ENCODE peak calls at places on chromosomes 11 and 22, in ten cellular contexts. One of them, this sample, is unnamed.

GRCh38 chr11:32374261-32374711 is 61.1 kb downstream of the WT1 start:
- DNase-seq in fibroblast of lung: no peak
- DNase-seq in stomach: no peak
- DNase-seq in GM23248: peak; percentile 39
- DNase-seq in A549: peak; percentile 66
- DNase-seq in CD4-positive, alpha-beta memory T cell: peak; percentile 4
- DNase-seq in aorta: no peak
- DNase-seq in heart left ventricle: no peak
- DNase-seq in neural progenitor cell: peak; percentile 67
- DNase-seq in hepatocyte: peak; percentile 44
- DNase-seq in this sample: no peak

GRCh38 chr11:10550503-10550902 is 9.5 kb upstream of the RNF141 start:
- DNase-seq in stomach: no peak
- DNase-seq in CD4-positive, alpha-beta memory T cell: no peak
- DNase-seq in heart left ventricle: no peak
- DNase-seq in fibroblast of lung: peak; percentile 73
- DNase-seq in A549: peak; percentile 13
- DNase-seq in hepatocyte: no peak
- DNase-seq in neural progenitor cell: no peak
- DNase-seq in GM23248: peak; percentile 86
- DNase-seq in aorta: no peak
- DNase-seq in this sample: no peak

GRCh38 chr22:25747245-25747944 is 5.4 kb downstream of the MYO18B start:
- DNase-seq in aorta: peak; percentile 94
- DNase-seq in fibroblast of lung: peak; percentile 99
- DNase-seq in A549: peak; percentile 87
- DNase-seq in hepatocyte: peak; percentile 64
- DNase-seq in CD4-positive, alpha-beta memory T cell: no peak
- DNase-seq in heart left ventricle: no peak
- DNase-seq in neural progenitor cell: no peak
- DNase-seq in stomach: peak; percentile 74
- DNase-seq in GM23248: peak; percentile 97
- DNase-seq in this sample: peak; percentile 93

GRCh38 chr11:47387944-47388696 is 9.8 kb upstream of the SPI1 start:
- DNase-seq in CD4-positive, alpha-beta memory T cell: no peak
- DNase-seq in aorta: no peak
- DNase-seq in A549: no peak
- DNase-seq in hepatocyte: no peak
- DNase-seq in heart left ventricle: no peak
- DNase-seq in GM23248: no peak
- DNase-seq in neural progenitor cell: no peak
- DNase-seq in stomach: no peak
- DNase-seq in fibroblast of lung: no peak
- DNase-seq in this sample: no peak

GRCh38 chr11:119849872-119850271 is 120.9 kb upstream of the NECTIN1 start:
- DNase-seq in aorta: no peak
- DNase-seq in A549: no peak
- DNase-seq in GM23248: no peak
- DNase-seq in heart left ventricle: no peak
- DNase-seq in hepatocyte: no peak
- DNase-seq in CD4-positive, alpha-beta memory T cell: no peak
- DNase-seq in stomach: no peak
- DNase-seq in neural progenitor cell: no peak
- DNase-seq in fibroblast of lung: no peak
- DNase-seq in this sample: no peak

GRCh38 chr22:50148991-50149721 is 21.4 kb upstream of the PANX2 start:
- DNase-seq in hepatocyte: peak; percentile 77
- DNase-seq in CD4-positive, alpha-beta memory T cell: peak; percentile 76
- DNase-seq in heart left ventricle: peak; percentile 45
- DNase-seq in neural progenitor cell: peak; percentile 78
- DNase-seq in A549: peak; percentile 67
- DNase-seq in aorta: no peak
- DNase-seq in stomach: peak; percentile 78
- DNase-seq in GM23248: peak; percentile 28
- DNase-seq in fibroblast of lung: peak; percentile 44
- DNase-seq in this sample: no peak

GRCh38 chr11:64268687-64269379 is 15.6 kb downstream of the BAD start:
- DNase-seq in stomach: peak; percentile 69
- DNase-seq in heart left ventricle: peak; percentile 68
- DNase-seq in hepatocyte: peak; percentile 71
- DNase-seq in fibroblast of lung: peak; percentile 68
- DNase-seq in GM23248: peak; percentile 75
- DNase-seq in A549: peak; percentile 76
- DNase-seq in CD4-positive, alpha-beta memory T cell: no peak
- DNase-seq in aorta: peak; percentile 88
- DNase-seq in neural progenitor cell: peak; percentile 43
- DNase-seq in this sample: peak; percentile 62

GRCh38 chr22:25078591-25078990 is 121.1 kb upstream of the CRYBB3 start:
- DNase-seq in fibroblast of lung: peak; percentile 45
- DNase-seq in stomach: no peak
- DNase-seq in heart left ventricle: no peak
- DNase-seq in hepatocyte: no peak
- DNase-seq in A549: no peak
- DNase-seq in GM23248: no peak
- DNase-seq in neural progenitor cell: no peak
- DNase-seq in CD4-positive, alpha-beta memory T cell: no peak
- DNase-seq in aorta: no peak
- DNase-seq in this sample: peak; percentile 83

GRCh38 chr11:34509336-34509902 is 4.2 kb downstream of the ELF5 start:
- DNase-seq in fibroblast of lung: no peak
- DNase-seq in CD4-positive, alpha-beta memory T cell: no peak
- DNase-seq in GM23248: no peak
- DNase-seq in hepatocyte: no peak
- DNase-seq in stomach: no peak
- DNase-seq in aorta: no peak
- DNase-seq in A549: no peak
- DNase-seq in heart left ventricle: no peak
- DNase-seq in neural progenitor cell: no peak
- DNase-seq in this sample: no peak

GRCh38 chr11:61509058-61510029 is 795 bp downstream of the LRRC10B start:
- DNase-seq in A549: peak; percentile 90
- DNase-seq in heart left ventricle: peak; percentile 60
- DNase-seq in stomach: peak; percentile 77
- DNase-seq in hepatocyte: peak; percentile 93
- DNase-seq in neural progenitor cell: peak; percentile 97
- DNase-seq in fibroblast of lung: peak; percentile 73
- DNase-seq in aorta: peak; percentile 87
- DNase-seq in GM23248: peak; percentile 85
- DNase-seq in CD4-positive, alpha-beta memory T cell: peak; percentile 45
- DNase-seq in this sample: peak; percentile 81

GRCh38 chr11:121722431-121723256 is 269.9 kb upstream of the SORL1-AS1 start:
- DNase-seq in GM23248: peak; percentile 87
- DNase-seq in CD4-positive, alpha-beta memory T cell: no peak
- DNase-seq in hepatocyte: peak; percentile 90
- DNase-seq in aorta: peak; percentile 89
- DNase-seq in fibroblast of lung: peak; percentile 96
- DNase-seq in heart left ventricle: peak; percentile 79
- DNase-seq in stomach: peak; percentile 40
- DNase-seq in neural progenitor cell: peak; percentile 82
- DNase-seq in A549: no peak
- DNase-seq in this sample: peak; percentile 96

GRCh38 chr11:130480166-130480565 is 31.7 kb downstream of the ADAMTS15 start:
- DNase-seq in heart left ventricle: no peak
- DNase-seq in stomach: no peak
- DNase-seq in A549: no peak
- DNase-seq in hepatocyte: no peak
- DNase-seq in fibroblast of lung: peak; percentile 92
- DNase-seq in aorta: no peak
- DNase-seq in GM23248: peak; percentile 50
- DNase-seq in neural progenitor cell: no peak
- DNase-seq in CD4-positive, alpha-beta memory T cell: no peak
- DNase-seq in this sample: no peak

GRCh38 chr11:9569588-9570164 is 3.8 kb upstream of the WEE1 start:
- DNase-seq in A549: no peak
- DNase-seq in neural progenitor cell: no peak
- DNase-seq in stomach: no peak
- DNase-seq in CD4-positive, alpha-beta memory T cell: no peak
- DNase-seq in aorta: no peak
- DNase-seq in fibroblast of lung: no peak
- DNase-seq in hepatocyte: no peak
- DNase-seq in heart left ventricle: no peak
- DNase-seq in GM23248: no peak
- DNase-seq in this sample: no peak

GRCh38 chr11:47332791-47333525 is 19.5 kb downstream of the MYBPC3 start:
- DNase-seq in fibroblast of lung: no peak
- DNase-seq in heart left ventricle: no peak
- DNase-seq in CD4-positive, alpha-beta memory T cell: no peak
- DNase-seq in aorta: peak; percentile 57
- DNase-seq in neural progenitor cell: peak; percentile 1
- DNase-seq in stomach: no peak
- DNase-seq in GM23248: no peak
- DNase-seq in A549: no peak
- DNase-seq in hepatocyte: no peak
- DNase-seq in this sample: no peak

GRCh38 chr22:40553014-40553579 is 83.4 kb downstream of the MRTFA start:
- DNase-seq in CD4-positive, alpha-beta memory T cell: no peak
- DNase-seq in hepatocyte: no peak
- DNase-seq in aorta: no peak
- DNase-seq in fibroblast of lung: no peak
- DNase-seq in stomach: no peak
- DNase-seq in A549: no peak
- DNase-seq in GM23248: no peak
- DNase-seq in heart left ventricle: no peak
- DNase-seq in neural progenitor cell: no peak
- DNase-seq in this sample: no peak

GRCh38 chr11:123431619-123432018 is 1.6 kb downstream of the GRAMD1B start:
- DNase-seq in neural progenitor cell: no peak
- DNase-seq in fibroblast of lung: no peak
- DNase-seq in aorta: no peak
- DNase-seq in hepatocyte: no peak
- DNase-seq in A549: no peak
- DNase-seq in GM23248: peak; percentile 21
- DNase-seq in heart left ventricle: no peak
- DNase-seq in CD4-positive, alpha-beta memory T cell: no peak
- DNase-seq in stomach: no peak
- DNase-seq in this sample: no peak
- H3K4me3 ChIP-seq in neural progenitor cell: peak overlapping the region; percentile 90
- H3K4me3 ChIP-seq in fibroblast of lung: no peak overlapping the region
- H3K4me3 ChIP-seq in aorta: no peak overlapping the region
- H3K4me3 ChIP-seq in hepatocyte: no peak overlapping the region
- H3K4me3 ChIP-seq in A549: peak overlapping the region; percentile 93
- H3K4me3 ChIP-seq in GM23248: peak overlapping the region; percentile 81
- H3K4me3 ChIP-seq in heart left ventricle: no peak overlapping the region
- H3K4me3 ChIP-seq in CD4-positive, alpha-beta memory T cell: peak overlapping the region; percentile 84
- H3K4me3 ChIP-seq in stomach: peak overlapping the region; percentile 62
- H3K4me3 ChIP-seq in this sample: no peak overlapping the region

GRCh38 chr11:45534132-45534531 is 131.3 kb downstream of the CHST1 start:
- DNase-seq in CD4-positive, alpha-beta memory T cell: no peak
- DNase-seq in fibroblast of lung: no peak
- DNase-seq in hepatocyte: no peak
- DNase-seq in heart left ventricle: no peak
- DNase-seq in A549: no peak
- DNase-seq in GM23248: no peak
- DNase-seq in aorta: no peak
- DNase-seq in stomach: no peak
- DNase-seq in neural progenitor cell: no peak
- DNase-seq in this sample: no peak
- H3K4me1 ChIP-seq in CD4-positive, alpha-beta memory T cell: no peaks in the 10 kb centered on the region
- H3K4me1 ChIP-seq in fibroblast of lung: no peaks in the 10 kb centered on the region
- H3K4me1 ChIP-seq in hepatocyte: no peaks in the 10 kb centered on the region
- H3K4me1 ChIP-seq in heart left ventricle: no peaks in the 10 kb centered on the region
- H3K4me1 ChIP-seq in A549: peaks cover 9% of the 10 kb centered on the region
- H3K4me1 ChIP-seq in GM23248: no peaks in the 10 kb centered on the region
- H3K4me1 ChIP-seq in aorta: no peaks in the 10 kb centered on the region
- H3K4me1 ChIP-seq in stomach: no peaks in the 10 kb centered on the region
- H3K4me1 ChIP-seq in neural progenitor cell: no peaks in the 10 kb centered on the region
- H3K4me1 ChIP-seq in this sample: no peaks in the 10 kb centered on the region

DNA sequence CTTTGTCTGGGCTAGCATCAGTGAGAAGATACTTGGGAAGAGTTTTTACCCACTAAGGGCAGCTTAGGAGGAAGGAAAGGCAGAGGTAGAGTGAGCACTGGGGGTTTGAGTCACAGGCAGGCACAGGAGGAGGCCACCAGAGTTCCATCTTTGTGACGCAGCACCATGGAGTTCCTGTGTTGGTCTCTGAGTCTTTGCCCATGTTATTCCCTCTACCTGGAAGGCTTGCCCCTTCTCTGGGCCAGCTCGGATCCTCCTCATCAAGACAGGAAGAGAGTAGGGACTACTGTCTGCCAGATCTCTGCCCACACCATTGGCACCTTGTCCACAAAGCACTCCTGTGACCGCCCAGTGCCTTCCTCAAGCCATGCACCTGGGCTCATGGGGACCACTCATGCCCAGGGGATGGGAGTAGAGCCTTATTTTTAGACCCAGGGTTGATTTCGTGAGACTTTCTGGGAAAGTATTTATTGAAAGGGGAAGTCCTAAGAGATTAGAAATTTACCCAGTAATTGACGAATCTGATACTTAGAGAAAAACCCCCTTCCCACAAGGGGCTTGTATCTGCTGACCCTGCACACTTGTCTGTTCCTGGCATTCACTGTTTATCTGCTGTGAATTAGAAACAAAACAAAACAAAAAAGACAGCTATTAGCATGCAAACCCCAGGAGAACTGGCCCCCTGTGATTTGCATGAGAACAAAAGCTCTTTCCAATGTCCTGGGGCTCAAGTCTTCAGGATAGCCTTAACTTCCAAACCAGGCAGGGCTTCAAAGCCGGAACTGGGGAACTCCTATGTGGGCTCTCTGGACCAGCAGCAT is 35.9 kb upstream of the MYEOV start:
- DNase-seq in aorta: peak; percentile 32
- DNase-seq in neural progenitor cell: peak; percentile 28
- DNase-seq in heart left ventricle: no peak
- DNase-seq in A549: no peak
- DNase-seq in hepatocyte: no peak
- DNase-seq in fibroblast of lung: no peak
- DNase-seq in GM23248: no peak
- DNase-seq in CD4-positive, alpha-beta memory T cell: no peak
- DNase-seq in stomach: no peak
- DNase-seq in this sample: peak; percentile 29
- H3K4me3 ChIP-seq in aorta: no peak overlapping the region
- H3K4me3 ChIP-seq in neural progenitor cell: no peak overlapping the region
- H3K4me3 ChIP-seq in heart left ventricle: no peak overlapping the region
- H3K4me3 ChIP-seq in A549: no peak overlapping the region
- H3K4me3 ChIP-seq in hepatocyte: no peak overlapping the region
- H3K4me3 ChIP-seq in fibroblast of lung: no peak overlapping the region
- H3K4me3 ChIP-seq in GM23248: no peak overlapping the region
- H3K4me3 ChIP-seq in CD4-positive, alpha-beta memory T cell: no peak overlapping the region
- H3K4me3 ChIP-seq in stomach: no peak overlapping the region
- H3K4me3 ChIP-seq in this sample: no peak overlapping the region

DNA sequence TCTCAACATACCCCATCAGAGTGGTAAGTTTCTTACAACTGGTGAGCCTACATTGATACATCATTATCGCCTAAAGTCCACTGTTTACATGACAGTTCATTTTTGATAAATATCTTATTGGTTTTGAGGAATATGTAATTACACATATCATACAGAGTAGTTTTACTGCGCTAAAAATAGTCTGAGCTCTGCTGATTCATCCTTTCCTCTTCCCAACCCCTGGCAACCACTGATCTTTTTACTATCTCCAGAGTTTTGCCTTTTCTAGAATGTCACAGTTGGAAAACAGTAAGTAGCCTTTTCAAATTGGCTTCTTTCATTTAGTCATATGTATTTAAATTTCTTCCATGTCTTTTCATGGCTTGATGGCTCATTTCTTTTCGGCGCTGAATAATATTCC is 112.8 kb downstream of the LARGE1 start:
- DNase-seq in A549: no peak
- DNase-seq in GM23248: peak; percentile 80
- DNase-seq in stomach: no peak
- DNase-seq in heart left ventricle: no peak
- DNase-seq in neural progenitor cell: no peak
- DNase-seq in hepatocyte: no peak
- DNase-seq in fibroblast of lung: peak; percentile 39
- DNase-seq in CD4-positive, alpha-beta memory T cell: no peak
- DNase-seq in aorta: no peak
- DNase-seq in this sample: no peak
- H3K4me1 ChIP-seq in A549: no peaks in the 10 kb centered on the region
- H3K4me1 ChIP-seq in GM23248: peaks cover 36% of the 10 kb centered on the region
- H3K4me1 ChIP-seq in stomach: peaks cover 64% of the 10 kb centered on the region
- H3K4me1 ChIP-seq in heart left ventricle: peaks cover 36% of the 10 kb centered on the region
- H3K4me1 ChIP-seq in neural progenitor cell: peaks cover 13% of the 10 kb centered on the region
- H3K4me1 ChIP-seq in hepatocyte: peaks cover 7% of the 10 kb centered on the region
- H3K4me1 ChIP-seq in fibroblast of lung: peaks cover 34% of the 10 kb centered on the region
- H3K4me1 ChIP-seq in CD4-positive, alpha-beta memory T cell: no peaks in the 10 kb centered on the region
- H3K4me1 ChIP-seq in aorta: peaks cover 3% of the 10 kb centered on the region
- H3K4me1 ChIP-seq in this sample: peaks cover 42% of the 10 kb centered on the region